ENCODE peak calls at places on chromosomes 13 and 19, in six cellular contexts. C, Z, K, O, L and I are unnamed samples.

GRCh38 chr13:36344173-36344572 is 2.0 kb downstream of the SPART start:
- DNase-seq in K (peak), L (no peak), C (no peak), Z (peak), O (no peak), I (no peak)

GRCh38 chr13:21522847-21523246 is 63.7 kb upstream of the ZDHHC20 start:
- DNase-seq in K (no peak), Z (no peak), O (no peak), C (no peak), L (no peak), I (no peak)

GRCh38 chr19:13035820-13036365 is 40.6 kb downstream of the NFIX start:
- DNase-seq in C (no peak), K (no peak), L (no peak), O (no peak), Z (no peak), I (no peak)

GRCh38 chr13:54449922-54450321 is 1421.3 kb downstream of the OLFM4 start:
- DNase-seq in L (no peak), O (no peak), Z (no peak), C (no peak), K (no peak), I (no peak)

GRCh38 chr13:35818577-35819165 is 312.5 kb downstream of the DCLK1 start:
- DNase-seq in L (no peak), K (peak), Z (no peak), C (no peak), O (no peak), I (peak)

GRCh38 chr13:46983881-46984280 is 87.0 kb upstream of the HTR2A start:
- DNase-seq in O (no peak), C (no peak), L (no peak), K (no peak), Z (no peak), I (no peak)

GRCh38 chr13:94947392-94947791 is 235.0 kb upstream of the SOX21 start:
- DNase-seq in O (no peak), Z (no peak), K (no peak), L (no peak), C (no peak), I (no peak)

GRCh38 chr19:3506384-3507340 is 551 bp downstream of the FZR1 start:
- DNase-seq in L (peak), Z (peak), K (no peak), O (peak), C (no peak), I (peak)

GRCh38 chr19:48754950-48755645 is at the start of gene FGF21:
- DNase-seq in K (peak), O (no peak), C (no peak), Z (no peak), L (no peak), I (no peak)

GRCh38 chr19:2728783-2729387 is 7.7 kb upstream of the DIRAS1 start:
- DNase-seq in L (no peak), K (no peak), Z (no peak), O (no peak), C (peak), I (no peak)

GRCh38 chr19:44653977-44654784 is 10.5 kb downstream of the PVR start:
- DNase-seq in O (peak), C (peak), Z (peak), K (peak), L (peak), I (peak)

GRCh38 chr13:112692104-112692503 is 2.3 kb downstream of the ATP11A start:
- DNase-seq in Z (no peak), O (no peak), L (no peak), C (no peak), K (no peak), I (no peak)

GRCh38 chr19:29019403-29019802 is 193.5 kb downstream of the UQCRFS1 start:
- DNase-seq in L (no peak), Z (no peak), K (no peak), C (no peak), O (no peak), I (no peak)

GRCh38 chr13:99270503-99270902 is 12.3 kb upstream of the GPR18 start:
- DNase-seq in Z (no peak), L (no peak), C (no peak), O (no peak), K (no peak), I (no peak)

GRCh38 chr19:45440873-45441654 is 17.3 kb upstream of the ERCC1 start:
- DNase-seq in C (no peak), O (no peak), L (no peak), K (peak), Z (no peak), I (no peak)

GRCh38 chr19:33366127-33366526 is 7.4 kb upstream of the CEBPG start:
- DNase-seq in L (no peak), C (no peak), O (no peak), Z (no peak), K (no peak), I (no peak)

GRCh38 chr13:94309997-94310842 is 169.3 kb downstream of the DCT start:
- DNase-seq in L (no peak), O (no peak), Z (no peak), K (peak), C (no peak), I (peak)

GRCh38 chr13:77492982-77493381 is 42.5 kb upstream of the SCEL start:
- DNase-seq in C (no peak), Z (no peak), O (no peak), K (peak), L (no peak), I (no peak)

GRCh38 chr13:58018865-58019264 is 387.3 kb downstream of the PCDH17 start:
- DNase-seq in K (no peak), L (no peak), O (no peak), C (no peak), Z (no peak), I (no peak)

GRCh38 chr13:95155093-95155492 is 146.2 kb downstream of the ABCC4 start:
- DNase-seq in O (no peak), L (no peak), C (no peak), Z (no peak), K (peak), I (no peak)

GRCh38 chr19:35518313-35518712 is 4.9 kb upstream of the DMKN start:
- DNase-seq in O (no peak), C (no peak), K (peak), L (no peak), Z (no peak), I (peak)

GRCh38 chr13:106506286-106506685 is 29.2 kb downstream of the EFNB2 start:
- DNase-seq in O (no peak), L (no peak), K (no peak), C (no peak), Z (no peak), I (no peak)

GRCh38 chr13:35164324-35164932 is 222.4 kb downstream of the NBEA start:
- DNase-seq in O (no peak), K (peak), L (no peak), C (no peak), Z (no peak), I (no peak)

GRCh38 chr13:106118996-106119395 is 416.5 kb downstream of the EFNB2 start:
- DNase-seq in L (no peak), K (no peak), Z (no peak), O (no peak), C (no peak), I (no peak)

GRCh38 chr19:48551437-48552302 is at the start of gene SULT2B1:
- DNase-seq in L (no peak), C (no peak), K (peak), O (no peak), Z (no peak), I (no peak)

GRCh38 chr13:113033054-113033453 is 64.0 kb downstream of the MCF2L start:
- DNase-seq in L (no peak), O (no peak), Z (no peak), C (no peak), K (no peak), I (no peak)

DNA sequence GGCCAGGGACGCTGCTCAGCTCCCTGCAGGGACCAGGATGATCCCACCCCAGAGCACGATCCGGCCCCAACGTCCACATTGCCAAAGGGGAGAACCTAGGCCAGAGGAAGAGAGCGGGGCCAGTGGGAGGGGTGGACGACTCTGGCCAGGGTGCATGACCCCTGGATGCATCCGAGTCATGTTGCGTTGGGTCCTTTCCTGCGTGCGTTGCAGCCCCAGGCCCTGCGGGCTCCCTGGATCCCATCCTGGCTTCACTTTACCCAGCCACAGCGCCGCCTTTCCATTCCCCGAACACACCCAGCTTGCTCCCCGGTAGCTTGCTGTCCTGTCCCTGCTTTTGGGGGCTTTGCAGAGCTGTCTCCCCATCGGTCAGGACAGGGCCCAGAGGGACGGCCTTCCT is 10.5 kb downstream of the PLIN4 start:
- DNase-seq in L (no peak), K (no peak), O (no peak), C (no peak), Z (no peak), I (no peak)
- TF ChIP-seq POLR2A in L (no peak), K (no peak), O (no peak), C (no peak), Z (no peak), I (no peak)

GRCh38 chr19:49869009-49869483 is 1.7 kb upstream of the PNKP start:
- DNase-seq in L (no peak), K (no peak), O (no peak), Z (no peak), C (peak), I (no peak)

GRCh38 chr19:49869484-49870308 is 2.3 kb upstream of the PNKP start:
- DNase-seq in K (peak), L (peak), O (peak), Z (peak), C (peak), I (peak)

GRCh38 chr19:49863935-49864320 is 3.4 kb downstream of the PNKP start:
- DNase-seq in C (no peak), O (peak), Z (no peak), L (no peak), K (no peak), I (no peak)

GRCh38 chr19:49864890-49865289 is 2.5 kb downstream of the PNKP start:
- DNase-seq in C (no peak), L (no peak), O (no peak), Z (no peak), K (no peak), I (no peak)

DNA sequence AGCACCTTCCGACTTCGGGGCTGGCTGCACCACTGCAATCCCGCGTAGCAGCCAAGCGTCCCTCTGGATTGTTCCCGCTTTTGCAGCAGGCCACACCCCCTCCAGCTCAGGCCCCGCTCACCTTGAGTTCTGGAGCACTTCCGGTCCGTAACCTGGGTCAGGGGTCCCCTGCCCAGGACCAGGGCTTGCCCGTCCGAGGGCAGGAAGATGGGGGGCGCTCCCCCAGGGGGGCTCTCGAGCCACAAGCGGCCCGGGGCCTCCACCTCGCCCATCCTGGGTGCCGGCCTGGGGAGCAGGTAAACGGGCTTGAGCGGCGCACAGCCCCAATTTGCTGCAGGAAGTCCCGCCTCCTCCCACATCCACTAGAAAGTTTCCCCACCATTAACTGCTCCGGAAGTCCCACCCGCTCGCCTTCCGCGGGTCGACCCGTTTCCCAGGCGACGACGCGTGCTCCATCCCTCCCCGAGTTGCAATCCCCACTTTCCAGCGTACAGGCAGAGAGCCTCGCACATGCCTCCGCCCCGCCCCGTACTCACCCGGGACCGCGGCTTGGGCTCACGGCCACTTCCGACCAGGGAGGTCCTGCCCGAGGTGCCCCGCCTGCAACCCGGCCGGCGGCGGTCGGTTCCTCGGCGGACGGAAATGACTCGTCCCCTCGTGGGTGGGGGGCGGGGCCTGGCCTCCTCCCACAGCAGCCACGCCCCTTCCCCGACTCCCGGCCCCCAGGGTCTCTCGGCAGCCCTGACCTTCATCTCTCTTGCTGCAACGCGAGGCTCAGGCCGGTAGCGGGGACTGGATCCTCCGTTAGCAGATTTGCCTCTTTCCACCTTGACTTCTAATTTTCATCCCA is at the start of gene PNKP:
- DNase-seq in O (peak), K (peak), C (peak), Z (peak), L (peak), I (peak)
- TF ChIP-seq POLR2A in O (peak), K (peak), C (peak), Z (peak), L (no peak), I (peak)

GRCh38 chr13:91157273-91158014 is 190.0 kb upstream of the MIR17HG start:
- DNase-seq in O (no peak), C (no peak), Z (no peak), K (no peak), L (no peak), I (no peak)

GRCh38 chr13:91154954-91155353 is 192.5 kb upstream of the MIR17HG start:
- DNase-seq in L (no peak), O (no peak), K (no peak), C (no peak), Z (no peak), I (no peak)

GRCh38 chr13:91154553-91154952 is 192.9 kb upstream of the MIR17HG start:
- DNase-seq in O (no peak), Z (no peak), C (no peak), K (no peak), L (no peak), I (no peak)

GRCh38 chr13:91155512-91156114 is 191.9 kb upstream of the MIR17HG start:
- DNase-seq in K (no peak), L (no peak), O (no peak), Z (no peak), C (no peak), I (no peak)

DNA sequence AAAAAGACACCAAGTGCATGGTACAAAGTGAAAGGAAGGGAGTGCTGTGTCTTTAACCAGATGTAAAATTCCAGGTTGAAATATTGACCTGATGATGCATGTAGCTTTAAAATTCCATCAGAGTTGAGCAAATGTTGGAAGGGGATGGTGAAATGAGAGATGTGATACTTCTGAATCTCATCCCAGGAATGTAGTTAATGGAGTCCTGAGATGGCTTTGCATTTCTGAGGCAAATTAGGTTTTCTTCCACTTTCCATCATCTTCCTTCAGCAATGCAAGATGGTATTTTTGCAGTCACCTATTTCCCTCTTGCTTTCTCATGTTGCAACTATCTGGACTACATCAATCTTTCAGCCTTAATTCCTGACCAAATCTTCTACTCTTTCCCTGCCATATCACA is 194.1 kb upstream of the MIR17HG start:
- DNase-seq in Z (no peak), O (no peak), K (no peak), L (no peak), C (no peak), I (no peak)
- TF ChIP-seq POLR2A in Z (no peak), O (no peak), K (no peak), L (no peak), C (no peak), I (no peak)

GRCh38 chr19:47111682-47112165 is 1.9 kb downstream of the ZC3H4 start:
- DNase-seq in L (no peak), K (no peak), O (no peak), C (no peak), Z (no peak), I (no peak)

GRCh38 chr19:47109177-47109540 is 4.4 kb downstream of the ZC3H4 start:
- DNase-seq in O (no peak), Z (no peak), C (no peak), L (no peak), K (no peak), I (no peak)

GRCh38 chr19:47111081-47111589 is 2.4 kb downstream of the ZC3H4 start:
- DNase-seq in Z (peak), K (no peak), C (no peak), O (no peak), L (no peak), I (no peak)

GRCh38 chr19:47109541-47110375 is 3.8 kb downstream of the ZC3H4 start:
- DNase-seq in C (no peak), L (no peak), K (peak), O (no peak), Z (peak), I (no peak)

GRCh38 chr19:47110521-47111080 is 3.0 kb downstream of the ZC3H4 start:
- DNase-seq in K (no peak), L (no peak), O (no peak), Z (no peak), C (no peak), I (no peak)
- TF ChIP-seq POLR2A in K (no peak), L (no peak), O (no peak), Z (no peak), C (no peak), I (no peak)

GRCh38 chr19:16085115-16085514 is 8.8 kb downstream of the TPM4 start:
- DNase-seq in O (no peak), C (no peak), L (no peak), K (no peak), Z (no peak), I (no peak)

GRCh38 chr19:16087940-16088339 is 11.6 kb downstream of the TPM4 start:
- DNase-seq in L (no peak), O (no peak), C (no peak), K (no peak), Z (no peak), I (no peak)

GRCh38 chr19:16088985-16089846 is 12.9 kb downstream of the TPM4 start:
- DNase-seq in O (no peak), C (no peak), K (peak), Z (no peak), L (no peak), I (no peak)

GRCh38 chr19:16088351-16088984 is 12.2 kb downstream of the TPM4 start:
- DNase-seq in L (no peak), Z (peak), C (no peak), K (peak), O (no peak), I (no peak)

GRCh38 chr19:16084067-16084685 is 7.9 kb downstream of the TPM4 start:
- DNase-seq in L (no peak), O (no peak), C (no peak), K (no peak), Z (no peak), I (no peak)
- TF ChIP-seq POLR2A in L (no peak), O (no peak), C (peak), K (no peak), Z (no peak), I (no peak)

GRCh38 chr19:1261863-1262686 is 7.1 kb upstream of the CIRBP start:
- DNase-seq in O (peak), Z (peak), L (no peak), K (peak), C (no peak), I (no peak)
- TF ChIP-seq POLR2A in O (no peak), Z (peak), L (no peak), K (peak), C (no peak), I (no peak)

GRCh38 chr19:42285546-42285945 is 16.4 kb upstream of the PRR19 start:
- DNase-seq in K (no peak), O (peak), C (no peak), Z (no peak), L (no peak), I (no peak)

GRCh38 chr19:42287826-42288107 is 14.2 kb upstream of the PRR19 start:
- DNase-seq in L (no peak), Z (no peak), O (no peak), C (no peak), K (no peak), I (no peak)

GRCh38 chr19:42285988-42286348 is 16.0 kb upstream of the PRR19 start:
- DNase-seq in K (no peak), Z (no peak), L (no peak), O (no peak), C (no peak), I (no peak)

GRCh38 chr19:42287017-42287825 is 14.7 kb upstream of the PRR19 start:
- DNase-seq in Z (no peak), O (peak), K (no peak), L (no peak), C (no peak), I (no peak)

DNA sequence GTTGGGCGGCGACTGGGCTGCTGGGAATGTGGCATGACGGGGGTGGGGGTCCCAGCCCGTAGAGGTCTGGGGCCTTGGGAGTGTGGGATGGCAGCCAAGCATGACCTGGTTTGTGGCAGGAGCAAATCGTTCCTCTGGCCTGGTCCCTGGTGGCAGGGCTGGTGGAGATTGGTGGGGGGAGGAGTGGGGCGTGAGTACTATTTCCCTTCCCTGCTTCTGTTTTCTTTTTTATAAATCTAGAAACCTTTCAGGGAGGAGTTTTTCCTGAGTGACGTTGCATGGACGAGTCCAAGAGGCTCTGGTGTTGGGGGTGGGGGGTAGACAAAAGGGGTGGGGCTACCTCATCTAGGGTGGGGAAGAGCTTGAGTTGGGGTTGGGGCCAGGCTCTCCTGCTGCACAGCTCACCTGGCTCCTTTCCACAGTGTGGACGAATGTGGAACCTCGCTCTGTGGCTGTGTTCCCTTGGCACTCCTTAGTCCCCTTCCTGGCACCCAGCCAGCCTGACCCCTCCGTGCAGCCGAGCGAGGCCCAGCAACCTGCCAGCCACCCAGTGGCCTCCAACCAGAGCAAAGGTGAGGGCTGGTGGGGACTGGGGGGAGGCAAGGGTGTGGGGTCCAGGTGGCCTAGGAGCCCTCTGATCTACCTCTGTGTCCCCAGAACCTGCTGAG is 15.4 kb upstream of the PRR19 start:
- DNase-seq in K (no peak), Z (peak), O (peak), C (no peak), L (no peak), I (no peak)
- TF ChIP-seq POLR2A in K (no peak), Z (no peak), O (no peak), C (no peak), L (no peak), I (no peak)